ENCODE peak calls at places on chromosomes 3 and 15, in five cellular contexts. One of them, this sample, is unnamed.
A peak's percentile ranks its signal among the peaks of the same experiment; 100 is the strongest.

GRCh38 chr15:97893988-97894387 is 66.5 kb upstream of the ARRDC4 start:
- DNase-seq in cardiac muscle cell: no peak
- DNase-seq in psoas muscle: no peak
- DNase-seq in AG04450: no peak
- DNase-seq in GM12878: no peak
- DNase-seq in this sample: no peak

GRCh38 chr3:156865732-156866131 is 39.6 kb downstream of the LEKR1 start:
- DNase-seq in cardiac muscle cell: no peak
- DNase-seq in psoas muscle: no peak
- DNase-seq in AG04450: no peak
- DNase-seq in GM12878: no peak
- DNase-seq in this sample: no peak

GRCh38 chr3:47266709-47267489 is 15.7 kb downstream of the KIF9 start:
- DNase-seq in cardiac muscle cell: peak; percentile 26
- DNase-seq in psoas muscle: peak; percentile 90
- DNase-seq in AG04450: peak; percentile 87
- DNase-seq in GM12878: peak; percentile 51
- DNase-seq in this sample: peak; percentile 88

GRCh38 chr3:16252243-16252978 is 12.3 kb downstream of the DPH3 start:
- DNase-seq in cardiac muscle cell: no peak
- DNase-seq in psoas muscle: no peak
- DNase-seq in AG04450: no peak
- DNase-seq in GM12878: peak; percentile 32
- DNase-seq in this sample: no peak

GRCh38 chr15:85879334-85880163 is 84.8 kb upstream of the KLHL25 start:
- DNase-seq in cardiac muscle cell: no peak
- DNase-seq in psoas muscle: no peak
- DNase-seq in AG04450: no peak
- DNase-seq in GM12878: no peak
- DNase-seq in this sample: no peak

GRCh38 chr15:85408270-85408746 is 27.9 kb downstream of the AKAP13 start:
- DNase-seq in cardiac muscle cell: no peak
- DNase-seq in psoas muscle: no peak
- DNase-seq in AG04450: no peak
- DNase-seq in GM12878: peak; percentile 84
- DNase-seq in this sample: no peak

GRCh38 chr3:66910721-66911120 is 87.4 kb upstream of the KBTBD8 start:
- DNase-seq in cardiac muscle cell: no peak
- DNase-seq in psoas muscle: no peak
- DNase-seq in AG04450: no peak
- DNase-seq in GM12878: no peak
- DNase-seq in this sample: no peak

GRCh38 chr3:134522541-134522940 is 36.7 kb downstream of the CEP63 start:
- DNase-seq in cardiac muscle cell: no peak
- DNase-seq in psoas muscle: no peak
- DNase-seq in AG04450: no peak
- DNase-seq in GM12878: no peak
- DNase-seq in this sample: no peak

GRCh38 chr3:194723846-194724618 is 38.3 kb downstream of the FAM43A start:
- DNase-seq in cardiac muscle cell: no peak
- DNase-seq in psoas muscle: no peak
- DNase-seq in AG04450: no peak
- DNase-seq in GM12878: no peak
- DNase-seq in this sample: no peak

GRCh38 chr15:46280753-46281521 is 646.1 kb downstream of the SQOR start:
- DNase-seq in cardiac muscle cell: peak; percentile 42
- DNase-seq in psoas muscle: no peak
- DNase-seq in AG04450: no peak
- DNase-seq in GM12878: no peak
- DNase-seq in this sample: no peak

GRCh38 chr3:36868614-36869436 is 76.0 kb downstream of the TRANK1 start:
- DNase-seq in cardiac muscle cell: peak; percentile 72
- DNase-seq in psoas muscle: no peak
- DNase-seq in AG04450: peak; percentile 32
- DNase-seq in GM12878: peak; percentile 16
- DNase-seq in this sample: no peak

GRCh38 chr15:40293905-40294895 is 11.3 kb upstream of the ANKRD63 start:
- DNase-seq in cardiac muscle cell: no peak
- DNase-seq in psoas muscle: peak; percentile 36
- DNase-seq in AG04450: no peak
- DNase-seq in GM12878: no peak
- DNase-seq in this sample: no peak

GRCh38 chr3:94001825-94002495 is 22.0 kb downstream of the ARL13B start:
- DNase-seq in cardiac muscle cell: no peak
- DNase-seq in psoas muscle: no peak
- DNase-seq in AG04450: no peak
- DNase-seq in GM12878: no peak
- DNase-seq in this sample: no peak

GRCh38 chr15:99185731-99186130 is 63.6 kb downstream of the TTC23 start:
- DNase-seq in cardiac muscle cell: no peak
- DNase-seq in psoas muscle: no peak
- DNase-seq in AG04450: no peak
- DNase-seq in GM12878: no peak
- DNase-seq in this sample: no peak

GRCh38 chr3:141393151-141394076 is 25.1 kb downstream of the ZBTB38 start:
- DNase-seq in cardiac muscle cell: no peak
- DNase-seq in psoas muscle: no peak
- DNase-seq in AG04450: no peak
- DNase-seq in GM12878: no peak
- DNase-seq in this sample: no peak

GRCh38 chr15:100784493-100785180 is 95.0 kb upstream of the ALDH1A3 start:
- DNase-seq in cardiac muscle cell: no peak
- DNase-seq in psoas muscle: no peak
- DNase-seq in AG04450: no peak
- DNase-seq in GM12878: no peak
- DNase-seq in this sample: no peak

GRCh38 chr3:138513073-138513843 is 78.8 kb downstream of the ESYT3 start:
- DNase-seq in cardiac muscle cell: no peak
- DNase-seq in psoas muscle: no peak
- DNase-seq in AG04450: no peak
- DNase-seq in GM12878: peak; percentile 9
- DNase-seq in this sample: no peak

GRCh38 chr3:57152761-57153160 is 12.4 kb downstream of the IL17RD start:
- DNase-seq in cardiac muscle cell: no peak
- DNase-seq in psoas muscle: no peak
- DNase-seq in AG04450: no peak
- DNase-seq in GM12878: no peak
- DNase-seq in this sample: no peak

GRCh38 chr15:59018833-59019232 is 31.4 kb downstream of the RNF111 start:
- DNase-seq in cardiac muscle cell: no peak
- DNase-seq in psoas muscle: no peak
- DNase-seq in AG04450: no peak
- DNase-seq in GM12878: no peak
- DNase-seq in this sample: no peak

GRCh38 chr3:4904801-4905695 is 74.2 kb upstream of the BHLHE40 start:
- DNase-seq in cardiac muscle cell: no peak
- DNase-seq in psoas muscle: no peak
- DNase-seq in AG04450: no peak
- DNase-seq in GM12878: no peak
- DNase-seq in this sample: no peak

DNA sequence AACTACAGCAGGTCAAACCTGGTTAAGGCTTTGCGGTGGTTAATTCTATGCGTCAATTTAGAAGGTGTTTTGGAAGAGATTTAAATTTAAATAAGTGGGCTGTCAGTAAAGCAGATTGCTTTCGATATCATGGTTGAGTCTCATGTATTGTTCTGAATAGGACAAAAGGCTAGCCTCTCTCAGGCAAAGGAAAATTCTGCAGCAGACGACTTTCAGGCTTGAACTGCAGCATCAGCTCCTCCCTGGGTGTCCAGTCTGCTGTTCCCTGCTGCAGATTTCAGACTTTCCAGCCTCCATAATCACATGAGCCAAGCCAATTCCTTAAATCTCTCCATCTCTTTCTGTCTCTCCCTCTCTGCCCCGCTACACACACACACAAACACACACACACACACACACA is 143.2 kb downstream of the TUSC7 start:
- DNase-seq in cardiac muscle cell: no peak
- DNase-seq in psoas muscle: no peak
- DNase-seq in AG04450: no peak
- DNase-seq in GM12878: no peak
- DNase-seq in this sample: no peak
- H3K4me3 ChIP-seq in cardiac muscle cell: no peak overlapping the region
- H3K4me3 ChIP-seq in psoas muscle: no peak overlapping the region
- H3K4me3 ChIP-seq in AG04450: no peak overlapping the region
- H3K4me3 ChIP-seq in GM12878: no peak overlapping the region
- H3K4me3 ChIP-seq in this sample: no peak overlapping the region

DNA sequence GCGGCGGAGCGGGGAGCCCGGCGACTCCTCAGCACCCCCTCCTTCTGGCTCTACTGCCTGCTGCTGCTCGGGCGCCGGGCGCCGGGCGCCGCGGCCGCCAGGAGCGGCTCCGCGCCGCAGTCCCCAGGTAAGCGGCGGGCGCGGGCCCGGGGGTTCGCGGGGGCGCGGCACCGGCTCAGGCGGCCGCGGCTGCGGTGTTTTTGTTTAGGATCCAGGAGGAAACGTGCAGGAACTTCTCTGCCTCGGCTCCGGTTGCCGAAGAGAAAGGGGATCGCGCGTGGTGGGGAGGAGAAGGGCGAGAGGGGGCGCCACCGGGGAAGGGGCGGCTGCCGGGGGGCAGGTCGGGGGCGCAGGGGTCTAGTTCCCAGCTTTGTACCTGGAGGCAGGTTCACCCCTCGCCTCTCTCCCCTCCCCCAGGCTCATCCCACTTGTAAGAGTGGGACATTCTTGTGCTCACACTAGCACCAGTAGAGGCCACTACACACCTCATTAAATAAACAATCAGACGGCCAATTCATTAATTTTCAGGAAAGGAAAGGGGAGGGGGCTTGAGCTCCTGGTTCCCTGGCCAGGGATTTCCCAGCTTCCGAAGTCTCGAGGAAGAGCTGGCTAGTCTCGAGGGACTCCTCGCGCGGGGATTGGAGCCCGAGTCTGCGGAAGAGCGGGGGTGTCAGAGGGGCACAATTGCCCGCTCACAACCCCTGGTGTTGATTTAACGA is 575 bp downstream of the NEO1 start:
- DNase-seq in cardiac muscle cell: peak; percentile 81
- DNase-seq in psoas muscle: peak; percentile 70
- DNase-seq in AG04450: no peak
- DNase-seq in GM12878: no peak
- DNase-seq in this sample: peak; percentile 29
- TF ChIP-seq CTCF in cardiac muscle cell: peak; percentile 42
- TF ChIP-seq CTCF in psoas muscle: peak; percentile 39
- TF ChIP-seq CTCF in AG04450: peak; percentile 26
- TF ChIP-seq CTCF in GM12878: peak; percentile 20
- TF ChIP-seq CTCF in this sample: peak; percentile 48

GRCh38 chr3:48765376-48765775 is 48.4 kb upstream of the IP6K2 start:
- DNase-seq in cardiac muscle cell: no peak
- DNase-seq in psoas muscle: no peak
- DNase-seq in AG04450: no peak
- DNase-seq in GM12878: no peak
- DNase-seq in this sample: no peak
- H3K4me3 ChIP-seq in cardiac muscle cell: no peak overlapping the region
- H3K4me3 ChIP-seq in psoas muscle: no peak overlapping the region
- H3K4me3 ChIP-seq in AG04450: no peak overlapping the region
- H3K4me3 ChIP-seq in GM12878: no peak overlapping the region
- H3K4me3 ChIP-seq in this sample: no peak overlapping the region

GRCh38 chr15:93614446-93615104 is 525.6 kb upstream of the RGMA start:
- DNase-seq in cardiac muscle cell: no peak
- DNase-seq in psoas muscle: peak; percentile 76
- DNase-seq in AG04450: no peak
- DNase-seq in GM12878: no peak
- DNase-seq in this sample: peak; percentile 75

GRCh38 chr15:93619597-93619996 is 530.6 kb upstream of the RGMA start:
- DNase-seq in cardiac muscle cell: no peak
- DNase-seq in psoas muscle: no peak
- DNase-seq in AG04450: no peak
- DNase-seq in GM12878: no peak
- DNase-seq in this sample: no peak

DNA sequence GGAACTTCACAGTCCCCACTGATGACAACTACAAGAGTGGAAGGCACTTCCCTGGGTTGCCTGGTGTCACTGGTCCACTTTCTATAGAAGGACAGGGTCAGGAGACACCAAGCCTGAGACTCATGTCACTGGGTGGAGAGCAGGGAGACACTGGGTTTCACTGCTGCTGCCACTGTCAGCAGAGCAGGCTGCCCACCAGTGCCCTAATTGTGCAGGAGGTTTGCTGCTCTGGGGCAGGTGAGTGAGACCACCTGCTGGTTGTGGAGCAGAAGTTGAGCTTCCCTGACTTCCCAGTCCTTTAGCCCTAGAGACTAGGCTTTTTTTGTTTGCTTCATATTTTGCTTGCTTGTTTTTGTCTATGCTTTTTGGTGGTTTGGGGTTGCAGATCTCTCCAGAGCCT is 528.4 kb upstream of the RGMA start:
- DNase-seq in cardiac muscle cell: no peak
- DNase-seq in psoas muscle: peak; percentile 57
- DNase-seq in AG04450: no peak
- DNase-seq in GM12878: no peak
- DNase-seq in this sample: no peak
- TF ChIP-seq CTCF in cardiac muscle cell: no peak
- TF ChIP-seq CTCF in psoas muscle: peak; percentile 49
- TF ChIP-seq CTCF in AG04450: no peak
- TF ChIP-seq CTCF in GM12878: no peak
- TF ChIP-seq CTCF in this sample: peak; percentile 41

DNA sequence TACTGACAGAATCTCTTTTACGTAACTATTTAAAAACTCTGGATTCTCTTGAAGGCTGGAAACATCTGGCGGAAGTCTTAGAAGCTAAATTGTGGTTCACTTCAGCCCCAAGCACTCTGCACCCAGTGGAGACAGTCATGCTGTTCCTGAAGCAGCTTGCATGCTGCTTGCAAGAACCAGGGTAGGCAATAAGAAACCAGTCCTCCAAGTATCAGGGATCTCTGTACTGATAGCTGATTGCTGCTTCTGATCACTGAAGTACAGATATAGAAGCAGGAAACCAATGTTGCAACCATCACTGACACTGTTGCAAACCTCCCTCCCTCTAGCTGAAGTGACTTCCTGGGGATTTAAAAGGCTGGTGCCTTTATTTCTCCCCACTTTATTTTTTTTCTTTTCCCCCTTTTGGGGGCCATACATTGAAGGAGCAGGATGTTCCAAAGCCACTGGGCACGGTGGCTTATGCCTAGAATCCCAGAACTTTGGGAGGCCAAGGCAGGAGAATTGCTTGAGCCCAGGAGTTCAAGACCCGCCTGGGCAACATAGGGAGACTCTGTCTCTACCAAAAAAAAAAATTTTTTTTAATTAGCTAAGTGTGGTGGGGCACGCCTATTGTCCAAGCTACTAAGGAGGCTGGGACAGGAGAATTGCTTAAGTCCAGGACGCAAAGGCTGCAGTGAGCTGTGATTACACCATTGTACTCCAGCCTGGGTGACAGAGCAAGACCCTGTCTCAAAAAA is 15.3 kb downstream of the SPCS1 start:
- DNase-seq in cardiac muscle cell: no peak
- DNase-seq in psoas muscle: no peak
- DNase-seq in AG04450: no peak
- DNase-seq in GM12878: no peak
- DNase-seq in this sample: no peak
- H3K4me3 ChIP-seq in cardiac muscle cell: no peak overlapping the region
- H3K4me3 ChIP-seq in psoas muscle: no peak overlapping the region
- H3K4me3 ChIP-seq in AG04450: no peak overlapping the region
- H3K4me3 ChIP-seq in GM12878: no peak overlapping the region
- H3K4me3 ChIP-seq in this sample: no peak overlapping the region

This sample was measured in left ventricle myocardium inferior.